ENCODE peak calls at places on chromosome 22, in four cellular contexts. I is endothelial cell of umbilical vein, F is upper lobe of right lung, J is lower lobe of right lung. P is an unnamed sample. For H3K4me1, the result is how much of the 10 kb centered on the place peaks cover.

GRCh38 chr22:26671317-26672059 is 14.1 kb downstream of the MIAT start:
- DNase-seq in J (peak), I (no peak), F (peak), P (no peak)

GRCh38 chr22:23220485-23221350 is 40.4 kb downstream of the BCR start:
- DNase-seq in I (peak), F (peak), J (peak), P (peak)

GRCh38 chr22:27576815-27577564 is 224.6 kb downstream of the MN1 start:
- DNase-seq in I (peak), F (no peak), J (no peak), P (no peak)

GRCh38 chr22:19304547-19304946 is 13.0 kb upstream of the CLTCL1 start:
- DNase-seq in I (no peak), F (no peak), J (no peak), P (no peak)

GRCh38 chr22:23772315-23773246 is at the start of gene MMP11:
- DNase-seq in J (peak), F (peak), I (no peak), P (no peak)

GRCh38 chr22:37674951-37675929 is at the start of gene LGALS1:
- DNase-seq in I (peak), F (peak), J (peak), P (peak)

GRCh38 chr22:20979243-20979809 is 2.8 kb upstream of the LZTR1 start:
- DNase-seq in F (peak), J (peak), I (peak), P (peak)

GRCh38 chr22:35148381-35148780 is 82.4 kb downstream of the ISX start:
- DNase-seq in J (no peak), I (no peak), F (peak), P (no peak)

GRCh38 chr22:25362883-25363240 is 143.4 kb downstream of the CRYBB2 start:
- DNase-seq in I (no peak), J (peak), F (peak), P (no peak)

GRCh38 chr22:49193348-49193747 is 634.3 kb downstream of the BRD1 start:
- DNase-seq in F (peak), J (no peak), I (no peak), P (no peak)

GRCh38 chr22:35688913-35689675 is 28.6 kb upstream of the APOL5 start:
- DNase-seq in F (no peak), I (no peak), J (no peak), P (no peak)

GRCh38 chr22:45051419-45051818 is 41.6 kb upstream of the PHF21B start:
- DNase-seq in F (no peak), I (no peak), J (no peak), P (no peak)

GRCh38 chr22:22817468-22818201 is 70.0 kb upstream of the IGLL5 start:
- DNase-seq in J (no peak), F (no peak), I (no peak), P (no peak)

GRCh38 chr22:31501738-31502137 is 5.4 kb downstream of the SFI1 start:
- DNase-seq in I (no peak), F (no peak), J (no peak), P (no peak)
- H3K4me1 ChIP-seq in I (under half), F (under half), J (under half), P (under half)

GRCh38 chr22:42298746-42299145 is 28.3 kb upstream of the TCF20 start:
- DNase-seq in J (no peak), F (no peak), I (no peak), P (no peak)
- H3K4me1 ChIP-seq in J (under half), F (under half), I (under half), P (under half)

DNA sequence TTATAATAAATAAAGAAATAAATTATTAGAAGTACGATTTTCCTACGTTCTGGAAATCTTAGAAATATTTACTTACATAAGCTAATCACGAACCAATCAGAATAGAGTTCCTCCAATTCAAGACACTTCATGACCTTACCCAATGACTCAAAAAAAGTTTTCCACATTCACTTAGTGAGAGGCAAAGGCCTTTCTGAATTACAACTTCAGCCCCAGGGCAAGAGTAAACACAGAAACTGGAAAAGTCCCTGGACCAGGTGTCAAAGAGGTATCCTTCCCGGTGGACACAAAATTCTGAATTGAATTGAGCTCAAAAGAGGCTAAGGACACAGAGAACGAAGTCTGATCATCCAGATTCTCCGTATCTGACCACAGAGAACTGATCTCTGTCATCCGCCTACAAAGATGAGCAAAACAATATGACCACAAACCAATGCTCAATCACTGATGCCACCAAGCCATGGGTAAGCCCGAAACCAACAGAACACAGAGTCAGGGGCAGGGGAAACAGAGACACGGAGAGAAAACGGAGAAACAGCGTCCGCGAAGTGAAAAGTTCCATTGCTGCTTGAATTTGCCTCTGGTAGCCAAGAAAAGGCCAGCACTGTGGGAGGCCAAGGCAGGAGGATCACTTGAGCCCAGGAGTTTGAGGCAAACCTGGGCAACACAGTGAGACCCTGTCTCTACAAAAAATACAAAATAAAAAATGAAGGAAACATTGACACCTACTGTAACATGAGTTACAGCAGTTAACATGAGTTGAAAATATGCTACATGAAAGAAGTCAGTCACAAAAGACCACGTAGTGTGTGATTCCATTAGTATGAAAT is 6.8 kb downstream of the BID start:
- DNase-seq in J (no peak), F (no peak), I (no peak), P (no peak)
- H3K4me1 ChIP-seq in J (under half), F (under half), I (under half), P (under half)

DNA sequence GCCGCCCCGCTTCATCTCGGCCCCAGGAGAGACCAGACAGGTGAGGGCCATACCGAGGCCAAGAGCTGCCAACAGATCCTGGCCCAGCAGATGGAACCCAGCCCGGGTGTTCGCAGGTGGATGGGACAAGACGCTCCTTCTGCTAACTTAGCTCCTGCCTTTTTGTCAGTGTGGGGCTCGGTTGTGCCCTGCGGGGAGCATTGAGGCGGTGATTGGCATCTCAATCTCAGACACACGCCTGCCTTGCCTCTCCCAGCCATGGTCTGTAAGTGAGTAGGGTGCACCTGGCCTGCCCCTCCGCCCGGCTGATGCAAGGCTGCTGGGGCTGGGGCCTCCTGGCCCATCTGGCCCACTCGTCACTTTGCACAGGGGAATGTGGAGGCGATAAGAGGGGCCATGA is 350.1 kb downstream of the TBC1D22A start:
- DNase-seq in I (no peak), J (no peak), F (no peak), P (no peak)
- H3K4me1 ChIP-seq in I (under half), J (under half), F (under half), P (under half)

GRCh38 chr22:17944205-17944725 is 80.1 kb downstream of the MICAL3 start:
- DNase-seq in I (no peak), F (no peak), J (no peak), P (no peak)

GRCh38 chr22:17948101-17948500 is 76.3 kb downstream of the MICAL3 start:
- DNase-seq in I (no peak), J (no peak), F (no peak), P (no peak)

GRCh38 chr22:17945156-17945850 is 79.1 kb downstream of the MICAL3 start:
- DNase-seq in I (no peak), J (no peak), F (no peak), P (no peak)

GRCh38 chr22:17945851-17946690 is 78.3 kb downstream of the MICAL3 start:
- DNase-seq in I (no peak), J (no peak), F (no peak), P (no peak)

DNA sequence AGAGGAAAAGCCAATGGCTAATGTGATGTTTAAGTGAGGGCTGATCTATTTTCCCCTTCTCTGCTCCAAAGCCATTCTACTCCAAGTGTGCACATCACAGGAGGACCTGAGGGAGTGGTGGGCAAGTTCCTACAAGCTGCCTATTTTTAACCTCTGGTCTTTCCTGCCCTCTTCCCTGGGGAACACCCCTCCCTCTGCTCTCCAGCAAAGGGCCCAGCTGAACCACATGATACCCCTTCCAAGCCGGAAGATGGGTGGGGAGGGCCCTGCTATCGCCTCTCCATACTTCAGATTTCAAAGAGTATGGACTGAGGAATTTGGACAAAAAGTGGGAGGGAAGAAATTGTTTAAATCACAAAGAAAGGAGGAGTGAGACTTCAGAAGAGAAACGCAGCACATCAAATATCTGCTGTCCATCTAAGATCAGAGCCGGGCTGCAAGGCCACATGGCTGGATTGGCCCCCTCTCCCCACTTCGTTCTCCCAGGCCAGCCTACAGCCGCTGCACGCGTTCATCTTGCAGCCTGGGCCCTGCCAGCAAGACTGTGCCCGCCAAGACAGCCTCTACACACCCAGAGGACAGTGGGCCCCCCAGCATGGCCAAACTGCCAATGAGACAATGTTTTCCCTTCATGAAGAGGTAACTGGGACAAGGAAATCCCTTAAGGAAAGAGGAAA is 77.5 kb downstream of the MICAL3 start:
- DNase-seq in J (no peak), I (no peak), F (no peak), P (no peak)
- H3K4me1 ChIP-seq in J (under half), I (under half), F (under half), P (under half)

DNA sequence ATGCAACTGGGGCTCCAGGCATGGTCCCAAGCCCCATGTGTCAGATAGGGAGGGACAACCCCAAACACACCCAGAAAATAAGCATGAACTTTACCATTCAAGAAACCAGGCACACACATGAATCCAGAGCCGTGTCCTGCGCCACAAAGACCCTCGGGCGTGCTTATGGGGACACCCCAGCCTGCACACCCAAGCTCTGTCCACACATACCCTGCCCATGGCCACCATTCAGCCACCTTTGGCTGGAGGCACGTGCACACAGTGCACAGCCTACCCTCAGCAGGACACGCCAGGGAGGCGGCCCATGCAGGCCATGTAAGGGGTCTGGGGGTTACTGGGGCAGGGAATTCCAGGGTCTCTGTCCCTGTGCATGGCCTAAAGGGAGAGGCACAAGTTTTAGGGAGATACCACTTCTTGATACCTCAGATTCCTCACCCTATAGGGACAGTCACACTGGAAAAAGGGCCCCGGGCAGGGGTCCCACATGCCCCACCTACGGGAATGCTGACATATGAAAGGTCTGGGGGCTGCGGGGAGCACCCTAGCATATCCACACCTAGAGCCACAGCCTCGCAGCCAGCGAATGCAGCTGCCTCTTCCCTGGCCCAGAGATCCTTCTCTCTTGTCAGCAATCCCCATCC is 20.6 kb downstream of the PACSIN2 start:
- DNase-seq in F (no peak), I (no peak), J (no peak), P (peak)
- H3K4me1 ChIP-seq in F (half or more), I (under half), J (half or more), P (under half)

DNA sequence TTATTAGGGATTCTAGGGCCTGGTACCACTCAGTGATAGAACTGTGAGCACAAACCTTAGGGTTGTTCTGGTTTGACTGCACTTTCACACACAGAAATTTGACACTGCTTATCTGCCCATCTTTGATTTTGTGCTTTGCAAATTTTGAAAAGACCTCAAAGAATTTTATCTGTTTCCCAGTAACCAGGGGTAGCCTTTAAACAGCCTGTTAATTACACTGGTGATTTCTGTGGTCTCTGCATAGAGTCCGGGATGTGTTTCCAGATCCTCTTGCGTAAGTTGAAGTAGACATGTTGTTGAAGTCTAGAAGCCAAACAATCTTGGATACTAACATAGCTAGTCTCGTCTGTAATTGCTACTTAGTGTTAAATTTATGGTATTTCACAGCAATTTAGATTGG is 75.3 kb downstream of the C22orf31 start:
- DNase-seq in J (no peak), F (no peak), I (no peak), P (no peak)
- H3K4me1 ChIP-seq in J (half or more), F (under half), I (under half), P (under half)

P was measured in ascending aorta.